ENCODE peak calls at places on chromosomes 6 and 20, in ten cellular contexts. One of them, this sample, is unnamed.

GRCh38 chr6:110093981-110094380 is 85.5 kb downstream of the WASF1 start:
- DNase-seq in colonic mucosa: no peak
- DNase-seq in uterus: no peak
- DNase-seq in stomach: no peak
- DNase-seq in upper lobe of right lung: no peak
- DNase-seq in effector memory CD4-positive, alpha-beta T cell: no peak
- DNase-seq in fibroblast of lung: no peak
- DNase-seq in lower lobe of right lung: no peak
- DNase-seq in body of pancreas: no peak
- DNase-seq in CD4-positive, alpha-beta memory T cell: no peak
- DNase-seq in this sample: no peak

GRCh38 chr20:30505566-30505965 is 751.9 kb upstream of the DEFB115 start:
- DNase-seq in effector memory CD4-positive, alpha-beta T cell: no peak
- DNase-seq in lower lobe of right lung: no peak
- DNase-seq in stomach: no peak
- DNase-seq in CD4-positive, alpha-beta memory T cell: no peak
- DNase-seq in uterus: no peak
- DNase-seq in fibroblast of lung: no peak
- DNase-seq in upper lobe of right lung: no peak
- DNase-seq in colonic mucosa: no peak
- DNase-seq in body of pancreas: no peak
- DNase-seq in this sample: no peak

GRCh38 chr20:38855356-38855755 is 49.9 kb downstream of the PPP1R16B start:
- DNase-seq in body of pancreas: no peak
- DNase-seq in uterus: no peak
- DNase-seq in colonic mucosa: no peak
- DNase-seq in effector memory CD4-positive, alpha-beta T cell: no peak
- DNase-seq in CD4-positive, alpha-beta memory T cell: no peak
- DNase-seq in fibroblast of lung: no peak
- DNase-seq in stomach: no peak
- DNase-seq in lower lobe of right lung: no peak
- DNase-seq in upper lobe of right lung: no peak
- DNase-seq in this sample: no peak

GRCh38 chr6:160139420-160139851 is 17.8 kb downstream of the SLC22A1 start:
- DNase-seq in lower lobe of right lung: no peak
- DNase-seq in fibroblast of lung: peak; percentile 85
- DNase-seq in stomach: no peak
- DNase-seq in CD4-positive, alpha-beta memory T cell: no peak
- DNase-seq in body of pancreas: no peak
- DNase-seq in upper lobe of right lung: peak; percentile 49
- DNase-seq in uterus: peak; percentile 78
- DNase-seq in effector memory CD4-positive, alpha-beta T cell: no peak
- DNase-seq in colonic mucosa: no peak
- DNase-seq in this sample: no peak

GRCh38 chr6:83057705-83058321 is 7.8 kb downstream of the UBE3D start:
- DNase-seq in uterus: no peak
- DNase-seq in upper lobe of right lung: no peak
- DNase-seq in lower lobe of right lung: no peak
- DNase-seq in CD4-positive, alpha-beta memory T cell: peak; percentile 18
- DNase-seq in effector memory CD4-positive, alpha-beta T cell: no peak
- DNase-seq in body of pancreas: peak; percentile 39
- DNase-seq in colonic mucosa: peak; percentile 38
- DNase-seq in stomach: no peak
- DNase-seq in fibroblast of lung: peak; percentile 55
- DNase-seq in this sample: peak; percentile 61

GRCh38 chr20:32524871-32525501 is 60.1 kb downstream of the NOL4L start:
- DNase-seq in body of pancreas: peak; percentile 95
- DNase-seq in uterus: no peak
- DNase-seq in colonic mucosa: no peak
- DNase-seq in effector memory CD4-positive, alpha-beta T cell: no peak
- DNase-seq in fibroblast of lung: no peak
- DNase-seq in lower lobe of right lung: peak; percentile 68
- DNase-seq in CD4-positive, alpha-beta memory T cell: no peak
- DNase-seq in stomach: peak; percentile 92
- DNase-seq in upper lobe of right lung: peak; percentile 85
- DNase-seq in this sample: no peak

GRCh38 chr20:35821807-35822242 is 50.0 kb downstream of the PHF20 start:
- DNase-seq in stomach: no peak
- DNase-seq in fibroblast of lung: peak; percentile 52
- DNase-seq in effector memory CD4-positive, alpha-beta T cell: no peak
- DNase-seq in uterus: no peak
- DNase-seq in colonic mucosa: no peak
- DNase-seq in body of pancreas: no peak
- DNase-seq in CD4-positive, alpha-beta memory T cell: no peak
- DNase-seq in upper lobe of right lung: peak; percentile 22
- DNase-seq in lower lobe of right lung: no peak
- DNase-seq in this sample: no peak

GRCh38 chr6:136468711-136469110 is 81.5 kb downstream of the MAP7 start:
- DNase-seq in lower lobe of right lung: no peak
- DNase-seq in stomach: no peak
- DNase-seq in upper lobe of right lung: no peak
- DNase-seq in effector memory CD4-positive, alpha-beta T cell: no peak
- DNase-seq in uterus: no peak
- DNase-seq in colonic mucosa: no peak
- DNase-seq in CD4-positive, alpha-beta memory T cell: no peak
- DNase-seq in body of pancreas: no peak
- DNase-seq in fibroblast of lung: no peak
- DNase-seq in this sample: no peak

GRCh38 chr6:41638002-41638800 is at the start of gene MDFI:
- DNase-seq in CD4-positive, alpha-beta memory T cell: no peak
- DNase-seq in lower lobe of right lung: no peak
- DNase-seq in fibroblast of lung: no peak
- DNase-seq in colonic mucosa: no peak
- DNase-seq in effector memory CD4-positive, alpha-beta T cell: no peak
- DNase-seq in body of pancreas: no peak
- DNase-seq in stomach: no peak
- DNase-seq in upper lobe of right lung: no peak
- DNase-seq in uterus: no peak
- DNase-seq in this sample: no peak

GRCh38 chr6:41636803-41637178 is 1.5 kb upstream of the MDFI start:
- DNase-seq in upper lobe of right lung: peak; percentile 84
- DNase-seq in uterus: no peak
- DNase-seq in lower lobe of right lung: peak; percentile 71
- DNase-seq in colonic mucosa: peak; percentile 67
- DNase-seq in stomach: peak; percentile 82
- DNase-seq in fibroblast of lung: no peak
- DNase-seq in effector memory CD4-positive, alpha-beta T cell: no peak
- DNase-seq in body of pancreas: peak; percentile 83
- DNase-seq in CD4-positive, alpha-beta memory T cell: no peak
- DNase-seq in this sample: no peak

GRCh38 chr6:41638801-41639555 is 710 bp downstream of the MDFI start:
- DNase-seq in colonic mucosa: no peak
- DNase-seq in lower lobe of right lung: peak; percentile 43
- DNase-seq in upper lobe of right lung: no peak
- DNase-seq in CD4-positive, alpha-beta memory T cell: no peak
- DNase-seq in effector memory CD4-positive, alpha-beta T cell: no peak
- DNase-seq in uterus: no peak
- DNase-seq in stomach: no peak
- DNase-seq in body of pancreas: no peak
- DNase-seq in fibroblast of lung: peak; percentile 33
- DNase-seq in this sample: no peak

GRCh38 chr6:41635365-41635764 is 2.9 kb upstream of the MDFI start:
- DNase-seq in CD4-positive, alpha-beta memory T cell: no peak
- DNase-seq in uterus: no peak
- DNase-seq in upper lobe of right lung: peak; percentile 3
- DNase-seq in effector memory CD4-positive, alpha-beta T cell: no peak
- DNase-seq in colonic mucosa: no peak
- DNase-seq in fibroblast of lung: no peak
- DNase-seq in lower lobe of right lung: peak; percentile 25
- DNase-seq in stomach: no peak
- DNase-seq in body of pancreas: no peak
- DNase-seq in this sample: no peak

DNA sequence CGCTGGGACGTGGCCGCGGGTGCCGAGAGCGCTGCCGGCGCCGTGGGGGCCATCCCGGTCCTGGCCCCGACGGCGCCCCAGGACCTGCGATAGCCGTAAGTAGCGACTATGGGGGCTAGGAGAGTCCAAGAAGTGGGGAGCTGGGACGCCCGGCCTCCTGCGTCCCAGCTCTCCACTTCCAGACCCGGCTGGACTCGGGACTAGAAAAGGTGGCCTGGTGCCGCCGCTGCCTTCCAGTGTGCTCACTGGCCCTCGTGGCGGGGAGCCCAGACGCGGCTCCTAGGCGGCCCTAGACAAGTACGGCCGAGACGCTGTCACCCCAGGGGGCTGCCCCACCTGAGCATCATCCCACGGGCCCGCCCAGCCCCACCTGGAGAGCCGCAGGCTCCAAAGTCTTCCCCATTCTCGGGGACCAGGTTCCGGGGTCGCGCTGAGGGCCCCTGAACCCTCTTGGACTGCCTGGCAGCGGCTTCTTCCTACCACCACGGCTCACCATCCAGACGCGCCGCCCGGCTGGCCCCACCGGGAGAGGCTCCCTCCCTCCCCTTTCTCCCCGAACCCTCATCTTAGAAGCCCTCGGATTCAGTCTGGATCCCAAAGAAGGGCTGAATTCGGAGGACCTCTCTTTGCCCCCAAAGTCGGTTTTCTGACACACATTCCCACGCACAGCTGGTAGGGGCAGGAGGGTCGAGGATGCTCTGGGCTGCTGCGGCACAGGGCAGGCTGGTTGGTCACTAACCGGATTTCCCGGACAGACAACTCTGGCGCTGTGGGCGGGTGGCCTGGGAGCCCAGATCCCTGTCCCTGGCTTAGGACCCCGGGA is 878 bp upstream of the MDFI start:
- DNase-seq in body of pancreas: peak; percentile 32
- DNase-seq in upper lobe of right lung: no peak
- DNase-seq in fibroblast of lung: no peak
- DNase-seq in stomach: peak; percentile 41
- DNase-seq in lower lobe of right lung: peak; percentile 48
- DNase-seq in uterus: no peak
- DNase-seq in colonic mucosa: no peak
- DNase-seq in effector memory CD4-positive, alpha-beta T cell: no peak
- DNase-seq in CD4-positive, alpha-beta memory T cell: no peak
- DNase-seq in this sample: no peak
- H3K4me3 ChIP-seq in body of pancreas: no peak overlapping the region
- H3K4me3 ChIP-seq in upper lobe of right lung: peak overlapping the region; percentile 56
- H3K4me3 ChIP-seq in fibroblast of lung: no peak overlapping the region
- H3K4me3 ChIP-seq in stomach: peak overlapping the region; percentile 46
- H3K4me3 ChIP-seq in lower lobe of right lung: peak overlapping the region; percentile 57
- H3K4me3 ChIP-seq in uterus: peak overlapping the region; percentile 43
- H3K4me3 ChIP-seq in colonic mucosa: peak overlapping the region; percentile 35
- H3K4me3 ChIP-seq in effector memory CD4-positive, alpha-beta T cell: peak overlapping the region; percentile 25
- H3K4me3 ChIP-seq in CD4-positive, alpha-beta memory T cell: no peak overlapping the region
- H3K4me3 ChIP-seq in this sample: peak overlapping the region; percentile 60

GRCh38 chr20:62242196-62242595 is 3.9 kb downstream of the OSBPL2 start:
- DNase-seq in upper lobe of right lung: no peak
- DNase-seq in colonic mucosa: no peak
- DNase-seq in lower lobe of right lung: no peak
- DNase-seq in CD4-positive, alpha-beta memory T cell: no peak
- DNase-seq in fibroblast of lung: no peak
- DNase-seq in effector memory CD4-positive, alpha-beta T cell: no peak
- DNase-seq in stomach: no peak
- DNase-seq in uterus: no peak
- DNase-seq in body of pancreas: no peak
- DNase-seq in this sample: no peak

GRCh38 chr20:62243106-62243505 is 4.8 kb downstream of the OSBPL2 start:
- DNase-seq in stomach: no peak
- DNase-seq in effector memory CD4-positive, alpha-beta T cell: no peak
- DNase-seq in fibroblast of lung: no peak
- DNase-seq in body of pancreas: peak; percentile 64
- DNase-seq in lower lobe of right lung: no peak
- DNase-seq in CD4-positive, alpha-beta memory T cell: no peak
- DNase-seq in upper lobe of right lung: no peak
- DNase-seq in colonic mucosa: no peak
- DNase-seq in uterus: no peak
- DNase-seq in this sample: no peak

GRCh38 chr20:62239278-62239879 is 1.1 kb downstream of the OSBPL2 start:
- DNase-seq in upper lobe of right lung: no peak
- DNase-seq in CD4-positive, alpha-beta memory T cell: no peak
- DNase-seq in effector memory CD4-positive, alpha-beta T cell: no peak
- DNase-seq in uterus: no peak
- DNase-seq in stomach: no peak
- DNase-seq in fibroblast of lung: no peak
- DNase-seq in lower lobe of right lung: no peak
- DNase-seq in colonic mucosa: peak; percentile 40
- DNase-seq in body of pancreas: peak; percentile 60
- DNase-seq in this sample: no peak

GRCh38 chr20:62240015-62240685 is 1.8 kb downstream of the OSBPL2 start:
- DNase-seq in lower lobe of right lung: peak; percentile 68
- DNase-seq in stomach: no peak
- DNase-seq in uterus: no peak
- DNase-seq in body of pancreas: no peak
- DNase-seq in effector memory CD4-positive, alpha-beta T cell: no peak
- DNase-seq in fibroblast of lung: no peak
- DNase-seq in CD4-positive, alpha-beta memory T cell: no peak
- DNase-seq in upper lobe of right lung: no peak
- DNase-seq in colonic mucosa: no peak
- DNase-seq in this sample: no peak

DNA sequence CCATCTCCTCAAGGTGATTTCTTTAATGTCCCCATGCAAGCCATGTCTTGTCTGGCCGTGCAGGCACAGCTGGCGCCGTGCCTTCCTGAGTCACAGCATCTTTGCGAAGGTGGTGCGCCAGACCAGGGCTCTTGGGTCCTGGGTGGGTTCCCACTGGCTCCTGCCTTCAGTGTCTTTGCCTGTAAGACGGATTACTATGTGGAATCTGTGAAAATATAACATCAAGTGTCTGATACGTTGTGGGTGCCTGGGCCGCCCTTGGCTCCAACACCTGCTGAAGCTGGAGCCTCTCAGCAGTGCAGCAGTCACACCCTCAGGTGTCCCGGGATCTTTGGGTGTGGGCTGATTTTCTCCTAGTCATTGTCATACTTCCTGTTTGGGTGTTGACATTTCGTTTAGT is 3.2 kb downstream of the OSBPL2 start:
- DNase-seq in lower lobe of right lung: no peak
- DNase-seq in colonic mucosa: peak; percentile 78
- DNase-seq in body of pancreas: peak; percentile 57
- DNase-seq in CD4-positive, alpha-beta memory T cell: no peak
- DNase-seq in upper lobe of right lung: no peak
- DNase-seq in uterus: no peak
- DNase-seq in stomach: peak; percentile 60
- DNase-seq in fibroblast of lung: no peak
- DNase-seq in effector memory CD4-positive, alpha-beta T cell: no peak
- DNase-seq in this sample: no peak
- H3K4me1 ChIP-seq in lower lobe of right lung: peaks cover 41% of the 10 kb centered on the region
- H3K4me1 ChIP-seq in colonic mucosa: peaks cover 23% of the 10 kb centered on the region
- H3K4me1 ChIP-seq in body of pancreas: peaks cover 85% of the 10 kb centered on the region
- H3K4me1 ChIP-seq in CD4-positive, alpha-beta memory T cell: peaks cover 43% of the 10 kb centered on the region
- H3K4me1 ChIP-seq in upper lobe of right lung: peaks cover 21% of the 10 kb centered on the region
- H3K4me1 ChIP-seq in uterus: no peaks in the 10 kb centered on the region
- H3K4me1 ChIP-seq in stomach: peaks cover 27% of the 10 kb centered on the region
- H3K4me1 ChIP-seq in fibroblast of lung: no peaks in the 10 kb centered on the region
- H3K4me1 ChIP-seq in effector memory CD4-positive, alpha-beta T cell: peaks cover 8% of the 10 kb centered on the region
- H3K4me1 ChIP-seq in this sample: no peaks in the 10 kb centered on the region

GRCh38 chr6:3204921-3205320 is 22.5 kb downstream of the TUBB2B start:
- DNase-seq in stomach: no peak
- DNase-seq in fibroblast of lung: no peak
- DNase-seq in CD4-positive, alpha-beta memory T cell: no peak
- DNase-seq in effector memory CD4-positive, alpha-beta T cell: no peak
- DNase-seq in lower lobe of right lung: no peak
- DNase-seq in uterus: no peak
- DNase-seq in upper lobe of right lung: no peak
- DNase-seq in body of pancreas: no peak
- DNase-seq in colonic mucosa: no peak
- DNase-seq in this sample: no peak
- H3K4me3 ChIP-seq in stomach: no peak overlapping the region
- H3K4me3 ChIP-seq in fibroblast of lung: no peak overlapping the region
- H3K4me3 ChIP-seq in CD4-positive, alpha-beta memory T cell: no peak overlapping the region
- H3K4me3 ChIP-seq in effector memory CD4-positive, alpha-beta T cell: no peak overlapping the region
- H3K4me3 ChIP-seq in lower lobe of right lung: no peak overlapping the region
- H3K4me3 ChIP-seq in uterus: no peak overlapping the region
- H3K4me3 ChIP-seq in upper lobe of right lung: no peak overlapping the region
- H3K4me3 ChIP-seq in body of pancreas: no peak overlapping the region
- H3K4me3 ChIP-seq in colonic mucosa: no peak overlapping the region
- H3K4me3 ChIP-seq in this sample: no peak overlapping the region

GRCh38 chr6:142820336-142821016 is 124.5 kb downstream of the HIVEP2 start:
- DNase-seq in lower lobe of right lung: no peak
- DNase-seq in body of pancreas: no peak
- DNase-seq in CD4-positive, alpha-beta memory T cell: no peak
- DNase-seq in stomach: no peak
- DNase-seq in effector memory CD4-positive, alpha-beta T cell: no peak
- DNase-seq in upper lobe of right lung: no peak
- DNase-seq in fibroblast of lung: peak; percentile 29
- DNase-seq in colonic mucosa: no peak
- DNase-seq in uterus: no peak
- DNase-seq in this sample: no peak
- H3K4me1 ChIP-seq in lower lobe of right lung: peaks cover 31% of the 10 kb centered on the region
- H3K4me1 ChIP-seq in body of pancreas: peaks cover 33% of the 10 kb centered on the region
- H3K4me1 ChIP-seq in CD4-positive, alpha-beta memory T cell: peaks cover 87% of the 10 kb centered on the region
- H3K4me1 ChIP-seq in stomach: peaks cover 6% of the 10 kb centered on the region
- H3K4me1 ChIP-seq in effector memory CD4-positive, alpha-beta T cell: peaks cover 42% of the 10 kb centered on the region
- H3K4me1 ChIP-seq in upper lobe of right lung: peaks cover 26% of the 10 kb centered on the region
- H3K4me1 ChIP-seq in fibroblast of lung: peaks cover 15% of the 10 kb centered on the region
- H3K4me1 ChIP-seq in colonic mucosa: peaks cover 3% of the 10 kb centered on the region
- H3K4me1 ChIP-seq in uterus: peaks cover 9% of the 10 kb centered on the region
- H3K4me1 ChIP-seq in this sample: no peaks in the 10 kb centered on the region